ENCODE peak calls at places on chromosomes 5 and 9, in six cellular contexts. One of them, this sample, is unnamed.

GRCh38 chr5:151319334-151319733 is 15.8 kb upstream of the SLC36A3 start:
- DNase-seq in neural crest cell: no peak
- DNase-seq in mesothelial cell of epicardium: no peak
- DNase-seq in HFFc6: peak; percentile 19
- DNase-seq in epithelial cell of esophagus: peak; percentile 26
- DNase-seq in CD4-positive, alpha-beta T cell: no peak
- DNase-seq in this sample: no peak

GRCh38 chr9:13090588-13090987 is 188.9 kb downstream of the MPDZ start:
- DNase-seq in neural crest cell: no peak
- DNase-seq in mesothelial cell of epicardium: no peak
- DNase-seq in HFFc6: no peak
- DNase-seq in epithelial cell of esophagus: no peak
- DNase-seq in CD4-positive, alpha-beta T cell: no peak
- DNase-seq in this sample: no peak

GRCh38 chr5:56278267-56278826 is 45.2 kb upstream of the ANKRD55 start:
- DNase-seq in neural crest cell: no peak
- DNase-seq in mesothelial cell of epicardium: no peak
- DNase-seq in HFFc6: peak; percentile 72
- DNase-seq in epithelial cell of esophagus: no peak
- DNase-seq in CD4-positive, alpha-beta T cell: no peak
- DNase-seq in this sample: no peak

GRCh38 chr9:33288235-33288634 is 2.1 kb upstream of the NFX1 start:
- DNase-seq in neural crest cell: no peak
- DNase-seq in mesothelial cell of epicardium: no peak
- DNase-seq in HFFc6: no peak
- DNase-seq in epithelial cell of esophagus: no peak
- DNase-seq in CD4-positive, alpha-beta T cell: no peak
- DNase-seq in this sample: no peak

GRCh38 chr9:100322954-100323536 is 29.7 kb downstream of the TEX10 start:
- DNase-seq in neural crest cell: peak; percentile 44
- DNase-seq in mesothelial cell of epicardium: no peak
- DNase-seq in HFFc6: peak; percentile 43
- DNase-seq in epithelial cell of esophagus: peak; percentile 47
- DNase-seq in CD4-positive, alpha-beta T cell: no peak
- DNase-seq in this sample: no peak

GRCh38 chr9:13386935-13387667 is 107.6 kb upstream of the MPDZ start:
- DNase-seq in neural crest cell: no peak
- DNase-seq in mesothelial cell of epicardium: no peak
- DNase-seq in HFFc6: peak; percentile 24
- DNase-seq in epithelial cell of esophagus: no peak
- DNase-seq in CD4-positive, alpha-beta T cell: no peak
- DNase-seq in this sample: no peak

GRCh38 chr9:83956288-83957028 is 23.6 kb downstream of the HNRNPK start:
- DNase-seq in neural crest cell: peak; percentile 48
- DNase-seq in mesothelial cell of epicardium: no peak
- DNase-seq in HFFc6: no peak
- DNase-seq in epithelial cell of esophagus: peak; percentile 50
- DNase-seq in CD4-positive, alpha-beta T cell: peak; percentile 62
- DNase-seq in this sample: peak; percentile 62

GRCh38 chr5:7671420-7671819 is 179.5 kb downstream of the CFAP90 start:
- DNase-seq in neural crest cell: no peak
- DNase-seq in mesothelial cell of epicardium: no peak
- DNase-seq in HFFc6: no peak
- DNase-seq in epithelial cell of esophagus: no peak
- DNase-seq in CD4-positive, alpha-beta T cell: no peak
- DNase-seq in this sample: no peak

GRCh38 chr5:52989781-52990530 is 804 bp downstream of the ITGA2 start:
- DNase-seq in neural crest cell: peak; percentile 2
- DNase-seq in mesothelial cell of epicardium: no peak
- DNase-seq in HFFc6: peak; percentile 63
- DNase-seq in epithelial cell of esophagus: peak; percentile 56
- DNase-seq in CD4-positive, alpha-beta T cell: peak; percentile 47
- DNase-seq in this sample: no peak

GRCh38 chr5:57009811-57010210 is 57.9 kb upstream of the MIER3 start:
- DNase-seq in neural crest cell: no peak
- DNase-seq in mesothelial cell of epicardium: no peak
- DNase-seq in HFFc6: no peak
- DNase-seq in epithelial cell of esophagus: no peak
- DNase-seq in CD4-positive, alpha-beta T cell: no peak
- DNase-seq in this sample: no peak

GRCh38 chr5:7392401-7393024 is 3.4 kb upstream of the ADCY2 start:
- DNase-seq in neural crest cell: peak; percentile 41
- DNase-seq in mesothelial cell of epicardium: no peak
- DNase-seq in HFFc6: peak; percentile 34
- DNase-seq in epithelial cell of esophagus: peak; percentile 44
- DNase-seq in CD4-positive, alpha-beta T cell: no peak
- DNase-seq in this sample: no peak

GRCh38 chr5:127353339-127353738 is 62.7 kb downstream of the MEGF10 start:
- DNase-seq in neural crest cell: no peak
- DNase-seq in mesothelial cell of epicardium: no peak
- DNase-seq in HFFc6: no peak
- DNase-seq in epithelial cell of esophagus: no peak
- DNase-seq in CD4-positive, alpha-beta T cell: no peak
- DNase-seq in this sample: no peak

GRCh38 chr5:132422720-132423442 is 53.4 kb downstream of the SLC22A5 start:
- DNase-seq in neural crest cell: no peak
- DNase-seq in mesothelial cell of epicardium: no peak
- DNase-seq in HFFc6: peak; percentile 43
- DNase-seq in epithelial cell of esophagus: peak; percentile 39
- DNase-seq in CD4-positive, alpha-beta T cell: no peak
- DNase-seq in this sample: no peak

GRCh38 chr5:35404701-35405100 is 174.4 kb upstream of the PRLR start:
- DNase-seq in neural crest cell: no peak
- DNase-seq in mesothelial cell of epicardium: no peak
- DNase-seq in HFFc6: no peak
- DNase-seq in epithelial cell of esophagus: no peak
- DNase-seq in CD4-positive, alpha-beta T cell: no peak
- DNase-seq in this sample: no peak

GRCh38 chr9:105500108-105500766 is 52.4 kb downstream of the FSD1L start:
- DNase-seq in neural crest cell: no peak
- DNase-seq in mesothelial cell of epicardium: no peak
- DNase-seq in HFFc6: no peak
- DNase-seq in epithelial cell of esophagus: peak; percentile 2
- DNase-seq in CD4-positive, alpha-beta T cell: no peak
- DNase-seq in this sample: peak; percentile 34

GRCh38 chr9:73153793-73154227 is 2.1 kb downstream of the ANXA1 start:
- DNase-seq in neural crest cell: no peak
- DNase-seq in mesothelial cell of epicardium: no peak
- DNase-seq in HFFc6: peak; percentile 51
- DNase-seq in epithelial cell of esophagus: peak; percentile 75
- DNase-seq in CD4-positive, alpha-beta T cell: no peak
- DNase-seq in this sample: no peak

GRCh38 chr9:98867434-98868168 is 60.1 kb downstream of the GALNT12 start:
- DNase-seq in neural crest cell: no peak
- DNase-seq in mesothelial cell of epicardium: no peak
- DNase-seq in HFFc6: peak; percentile 52
- DNase-seq in epithelial cell of esophagus: no peak
- DNase-seq in CD4-positive, alpha-beta T cell: no peak
- DNase-seq in this sample: no peak

GRCh38 chr5:14081791-14082190 is 61.4 kb upstream of the TRIO start:
- DNase-seq in neural crest cell: no peak
- DNase-seq in mesothelial cell of epicardium: no peak
- DNase-seq in HFFc6: no peak
- DNase-seq in epithelial cell of esophagus: peak; percentile 55
- DNase-seq in CD4-positive, alpha-beta T cell: no peak
- DNase-seq in this sample: no peak

GRCh38 chr9:132283863-132284262 is 70.9 kb downstream of the SETX start:
- DNase-seq in neural crest cell: no peak
- DNase-seq in mesothelial cell of epicardium: no peak
- DNase-seq in HFFc6: peak; percentile 53
- DNase-seq in epithelial cell of esophagus: no peak
- DNase-seq in CD4-positive, alpha-beta T cell: no peak
- DNase-seq in this sample: no peak

GRCh38 chr5:135456238-135457099 is 4.3 kb upstream of the TIFAB start:
- DNase-seq in neural crest cell: no peak
- DNase-seq in mesothelial cell of epicardium: no peak
- DNase-seq in HFFc6: peak; percentile 84
- DNase-seq in epithelial cell of esophagus: peak; percentile 86
- DNase-seq in CD4-positive, alpha-beta T cell: no peak
- DNase-seq in this sample: no peak

GRCh38 chr5:135455876-135456237 is 3.7 kb upstream of the TIFAB start:
- DNase-seq in neural crest cell: no peak
- DNase-seq in mesothelial cell of epicardium: no peak
- DNase-seq in HFFc6: no peak
- DNase-seq in epithelial cell of esophagus: no peak
- DNase-seq in CD4-positive, alpha-beta T cell: no peak
- DNase-seq in this sample: no peak

GRCh38 chr5:135458921-135459331 is 6.8 kb upstream of the TIFAB start:
- DNase-seq in neural crest cell: no peak
- DNase-seq in mesothelial cell of epicardium: no peak
- DNase-seq in HFFc6: peak; percentile 43
- DNase-seq in epithelial cell of esophagus: peak; percentile 45
- DNase-seq in CD4-positive, alpha-beta T cell: no peak
- DNase-seq in this sample: no peak

GRCh38 chr5:135458356-135458755 is 6.2 kb upstream of the TIFAB start:
- DNase-seq in neural crest cell: no peak
- DNase-seq in mesothelial cell of epicardium: no peak
- DNase-seq in HFFc6: no peak
- DNase-seq in epithelial cell of esophagus: no peak
- DNase-seq in CD4-positive, alpha-beta T cell: no peak
- DNase-seq in this sample: no peak

DNA sequence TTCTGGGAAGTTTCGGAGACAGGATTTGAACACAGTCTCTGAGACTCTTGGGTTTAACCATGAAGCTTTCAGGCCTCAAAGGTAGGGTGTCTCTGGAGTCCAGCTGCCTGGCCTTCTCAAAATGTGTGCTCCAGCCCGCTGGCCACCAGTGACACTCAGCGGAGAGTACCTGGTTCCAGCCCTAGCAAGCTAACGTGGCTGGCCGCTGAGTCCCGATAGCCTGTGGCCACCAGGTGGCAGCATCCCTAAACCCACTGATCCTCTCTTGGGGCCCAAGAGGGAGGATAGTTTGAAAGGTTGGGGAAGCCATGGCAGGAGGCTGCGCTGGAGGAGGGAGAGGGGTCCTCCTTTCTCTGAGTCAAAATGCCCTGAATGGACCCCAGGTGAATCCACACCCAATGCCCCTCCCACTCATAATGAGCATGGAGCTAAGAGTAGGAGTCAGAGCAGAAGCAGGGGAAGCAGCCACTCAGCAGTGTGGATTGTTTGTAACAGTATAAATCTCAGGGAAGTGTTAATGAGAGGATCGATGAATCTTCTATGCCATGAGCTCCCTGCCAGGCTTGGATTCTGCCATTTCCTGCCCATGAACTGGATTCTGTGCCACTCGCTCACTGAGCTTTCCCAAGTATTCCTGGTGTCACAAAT is 5.4 kb upstream of the TIFAB start:
- DNase-seq in neural crest cell: peak; percentile 68
- DNase-seq in mesothelial cell of epicardium: no peak
- DNase-seq in HFFc6: no peak
- DNase-seq in epithelial cell of esophagus: peak; percentile 72
- DNase-seq in CD4-positive, alpha-beta T cell: peak; percentile 65
- DNase-seq in this sample: peak; percentile 27
- TF ChIP-seq CTCF in neural crest cell: peak; percentile 86
- TF ChIP-seq CTCF in mesothelial cell of epicardium: peak; percentile 80
- TF ChIP-seq CTCF in HFFc6: peak; percentile 89
- TF ChIP-seq CTCF in epithelial cell of esophagus: peak; percentile 91
- TF ChIP-seq CTCF in CD4-positive, alpha-beta T cell: peak; percentile 80
- TF ChIP-seq CTCF in this sample: no peak

DNA sequence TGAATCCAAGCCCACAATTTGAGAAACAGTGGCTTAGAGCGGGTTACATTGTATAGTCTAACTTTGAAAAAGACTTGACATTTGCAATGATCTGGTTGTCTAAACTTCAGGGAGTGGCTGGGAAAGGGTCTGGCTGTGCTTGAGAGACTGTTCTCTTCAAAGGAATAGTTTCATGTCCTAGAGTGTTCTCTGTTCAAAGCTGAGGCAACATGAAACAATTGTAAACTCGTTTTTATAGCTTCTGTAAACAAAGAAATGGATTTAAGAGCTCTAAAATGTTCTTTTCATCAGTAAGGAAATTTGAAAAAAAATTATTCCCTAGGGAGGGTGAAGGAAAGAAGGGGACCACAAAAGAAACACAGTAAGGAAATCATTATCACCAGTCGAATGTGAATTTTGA is 41.6 kb downstream of the FOCAD start:
- DNase-seq in neural crest cell: no peak
- DNase-seq in mesothelial cell of epicardium: no peak
- DNase-seq in HFFc6: no peak
- DNase-seq in epithelial cell of esophagus: no peak
- DNase-seq in CD4-positive, alpha-beta T cell: no peak
- DNase-seq in this sample: no peak
- TF ChIP-seq CTCF in neural crest cell: no peak
- TF ChIP-seq CTCF in mesothelial cell of epicardium: no peak
- TF ChIP-seq CTCF in HFFc6: no peak
- TF ChIP-seq CTCF in epithelial cell of esophagus: no peak
- TF ChIP-seq CTCF in CD4-positive, alpha-beta T cell: no peak
- TF ChIP-seq CTCF in this sample: no peak

GRCh38 chr9:129688285-129689043 is 23.0 kb downstream of the PRRX2 start:
- DNase-seq in neural crest cell: no peak
- DNase-seq in mesothelial cell of epicardium: no peak
- DNase-seq in HFFc6: no peak
- DNase-seq in epithelial cell of esophagus: no peak
- DNase-seq in CD4-positive, alpha-beta T cell: no peak
- DNase-seq in this sample: no peak

GRCh38 chr9:129685220-129685932 is 19.9 kb downstream of the PRRX2 start:
- DNase-seq in neural crest cell: no peak
- DNase-seq in mesothelial cell of epicardium: no peak
- DNase-seq in HFFc6: peak; percentile 72
- DNase-seq in epithelial cell of esophagus: peak; percentile 97
- DNase-seq in CD4-positive, alpha-beta T cell: no peak
- DNase-seq in this sample: no peak

GRCh38 chr9:129687391-129687790 is 21.9 kb downstream of the PRRX2 start:
- DNase-seq in neural crest cell: no peak
- DNase-seq in mesothelial cell of epicardium: no peak
- DNase-seq in HFFc6: no peak
- DNase-seq in epithelial cell of esophagus: peak; percentile 78
- DNase-seq in CD4-positive, alpha-beta T cell: no peak
- DNase-seq in this sample: no peak

GRCh38 chr9:129685933-129686259 is 20.4 kb downstream of the PRRX2 start:
- DNase-seq in neural crest cell: no peak
- DNase-seq in mesothelial cell of epicardium: no peak
- DNase-seq in HFFc6: no peak
- DNase-seq in epithelial cell of esophagus: no peak
- DNase-seq in CD4-positive, alpha-beta T cell: no peak
- DNase-seq in this sample: no peak

DNA sequence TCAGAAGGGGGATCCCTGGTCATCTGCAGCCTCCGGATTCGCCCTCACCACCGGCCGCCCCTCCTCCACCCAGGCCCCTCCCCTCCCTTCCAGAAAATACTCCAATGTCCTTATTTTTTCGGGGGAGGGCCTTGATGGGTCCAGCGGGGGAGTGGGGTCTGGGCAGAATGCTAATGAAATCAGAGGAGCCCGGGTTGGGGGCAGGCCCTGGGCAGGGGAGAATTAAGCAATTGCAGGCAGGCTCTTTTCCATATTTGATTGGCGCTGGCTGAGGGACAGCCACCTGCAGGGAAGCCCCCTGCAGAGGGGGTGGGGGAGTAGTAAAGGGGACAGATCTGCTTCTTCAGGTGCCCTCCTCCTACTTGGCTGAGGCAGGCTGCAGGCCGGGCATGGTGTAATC is 21.3 kb downstream of the PRRX2 start:
- DNase-seq in neural crest cell: no peak
- DNase-seq in mesothelial cell of epicardium: no peak
- DNase-seq in HFFc6: no peak
- DNase-seq in epithelial cell of esophagus: no peak
- DNase-seq in CD4-positive, alpha-beta T cell: no peak
- DNase-seq in this sample: no peak
- TF ChIP-seq CTCF in neural crest cell: no peak
- TF ChIP-seq CTCF in mesothelial cell of epicardium: no peak
- TF ChIP-seq CTCF in HFFc6: no peak
- TF ChIP-seq CTCF in epithelial cell of esophagus: no peak
- TF ChIP-seq CTCF in CD4-positive, alpha-beta T cell: no peak
- TF ChIP-seq CTCF in this sample: no peak

GRCh38 chr9:93379051-93379450 is 72.4 kb upstream of the FAM120A start:
- DNase-seq in neural crest cell: no peak
- DNase-seq in mesothelial cell of epicardium: no peak
- DNase-seq in HFFc6: no peak
- DNase-seq in epithelial cell of esophagus: no peak
- DNase-seq in CD4-positive, alpha-beta T cell: no peak
- DNase-seq in this sample: no peak
- TF ChIP-seq CTCF in neural crest cell: peak; percentile 52
- TF ChIP-seq CTCF in mesothelial cell of epicardium: peak; percentile 34
- TF ChIP-seq CTCF in HFFc6: peak; percentile 60
- TF ChIP-seq CTCF in epithelial cell of esophagus: no peak
- TF ChIP-seq CTCF in CD4-positive, alpha-beta T cell: no peak
- TF ChIP-seq CTCF in this sample: no peak

This sample was measured in activated B cell treated with CpG ODN at 0.5 μM for 24 hours.